ENCODE peak calls at places on chromosomes 2 and 18, in eight cellular contexts. Z, P, X, F, M, Q, A and H are unnamed samples.

GRCh38 chr2:24485191-24485590 is 5.9 kb upstream of the NCOA1 start:
- DNase-seq in F (no peak), Z (no peak), X (no peak), P (no peak), A (no peak), Q (no peak), M (no peak), H (no peak)

GRCh38 chr2:191303349-191304005 is 58.3 kb downstream of the MYO1B start:
- DNase-seq in M (no peak), A (no peak), Q (no peak), Z (no peak), P (no peak), F (no peak), X (peak), H (no peak)

GRCh38 chr2:231015462-231015861 is 19.5 kb downstream of the SPATA3 start:
- DNase-seq in F (no peak), P (no peak), Q (no peak), A (no peak), M (no peak), X (no peak), Z (no peak), H (no peak)

GRCh38 chr18:2979871-2980606 is 32.9 kb downstream of the LPIN2 start:
- DNase-seq in Q (no peak), A (no peak), F (no peak), Z (no peak), X (no peak), P (no peak), M (no peak), H (peak)

GRCh38 chr2:152558174-152559091 is 158.8 kb downstream of the PRPF40A start:
- DNase-seq in F (peak), A (no peak), Q (no peak), P (no peak), Z (no peak), X (no peak), M (no peak), H (peak)

GRCh38 chr2:6909431-6910385 is 7.5 kb upstream of the RNF144A start:
- DNase-seq in X (no peak), M (no peak), Z (no peak), P (no peak), A (no peak), F (no peak), Q (peak), H (no peak)

GRCh38 chr2:2849464-2850217 is 518.6 kb upstream of the MYT1L start:
- DNase-seq in F (no peak), P (no peak), Q (no peak), M (no peak), X (no peak), A (no peak), Z (no peak), H (no peak)

GRCh38 chr2:182384860-182385259 is 42.0 kb downstream of the PDE1A start:
- DNase-seq in X (no peak), F (no peak), Q (no peak), M (no peak), Z (no peak), P (no peak), A (no peak), H (no peak)

GRCh38 chr18:58267493-58267892 is 223.5 kb downstream of the NEDD4L start:
- DNase-seq in P (no peak), X (no peak), M (no peak), Q (no peak), F (no peak), Z (no peak), A (no peak), H (no peak)

GRCh38 chr18:70135604-70136003 is 69.9 kb downstream of the RTTN start:
- DNase-seq in A (no peak), M (no peak), Z (no peak), X (no peak), Q (no peak), F (no peak), P (no peak), H (no peak)

GRCh38 chr2:234156326-234156725 is 105.8 kb downstream of the SPP2 start:
- DNase-seq in A (no peak), M (no peak), Q (no peak), Z (no peak), F (no peak), X (no peak), P (no peak), H (no peak)

GRCh38 chr2:9332136-9332852 is 91.0 kb downstream of the ITGB1BP1 start:
- DNase-seq in F (no peak), A (no peak), Z (no peak), P (no peak), Q (no peak), M (no peak), X (no peak), H (no peak)

GRCh38 chr2:240704651-240705050 is 13.0 kb downstream of the AQP12A start:
- DNase-seq in Z (no peak), P (no peak), F (no peak), A (no peak), Q (no peak), X (no peak), M (peak), H (no peak)

GRCh38 chr2:202883987-202884675 is 12.6 kb upstream of the ICA1L start:
- DNase-seq in A (no peak), Q (no peak), F (no peak), P (no peak), Z (no peak), X (no peak), M (no peak), H (no peak)

GRCh38 chr2:38192046-38192445 is 116.1 kb upstream of the CYP1B1 start:
- DNase-seq in Q (no peak), Z (no peak), P (no peak), X (no peak), M (no peak), A (no peak), F (no peak), H (no peak)